ENCODE peak calls at places on chromosomes 4 and X, in five cellular contexts. J, B, U, Y and L are unnamed samples.

GRCh38 chrX:68789966-68790365 is 38.9 kb upstream of the EFNB1 start:
- DNase-seq in J (peak), B (no peak), U (no peak), Y (no peak), L (no peak)

GRCh38 chr4:124423160-124423559 is 289.4 kb downstream of the ANKRD50 start:
- DNase-seq in J (peak), B (no peak), U (peak), Y (no peak), L (no peak)

GRCh38 chr4:171849823-171850222 is 36.6 kb downstream of the GALNTL6 start:
- DNase-seq in J (no peak), B (no peak), U (no peak), Y (no peak), L (no peak)

GRCh38 chr4:119212251-119212963 is at the start of gene USP53:
- DNase-seq in J (peak), B (peak), U (peak), Y (peak), L (peak)

GRCh38 chrX:103791233-103791632 is 14.6 kb downstream of the PLP1 start:
- DNase-seq in J (no peak), B (no peak), U (no peak), Y (no peak), L (no peak)

GRCh38 chrX:129108936-129109335 is 414.4 kb downstream of the SMARCA1 start:
- DNase-seq in J (no peak), B (no peak), U (no peak), Y (no peak), L (no peak)

GRCh38 chrX:101485212-101486064 is at the start of gene ARMCX4:
- DNase-seq in J (no peak), B (peak), U (peak), Y (peak), L (peak)

GRCh38 chr4:53885668-53886067 is 178.7 kb downstream of the CHIC2 start:
- DNase-seq in J (no peak), B (no peak), U (no peak), Y (no peak), L (no peak)

GRCh38 chrX:23792861-23793553 is 10.0 kb downstream of the SAT1 start:
- DNase-seq in J (no peak), B (no peak), U (no peak), Y (no peak), L (no peak)

GRCh38 chr4:18568600-18568999 is 547.0 kb upstream of the LCORL start:
- DNase-seq in J (no peak), B (no peak), U (peak), Y (no peak), L (no peak)

DNA sequence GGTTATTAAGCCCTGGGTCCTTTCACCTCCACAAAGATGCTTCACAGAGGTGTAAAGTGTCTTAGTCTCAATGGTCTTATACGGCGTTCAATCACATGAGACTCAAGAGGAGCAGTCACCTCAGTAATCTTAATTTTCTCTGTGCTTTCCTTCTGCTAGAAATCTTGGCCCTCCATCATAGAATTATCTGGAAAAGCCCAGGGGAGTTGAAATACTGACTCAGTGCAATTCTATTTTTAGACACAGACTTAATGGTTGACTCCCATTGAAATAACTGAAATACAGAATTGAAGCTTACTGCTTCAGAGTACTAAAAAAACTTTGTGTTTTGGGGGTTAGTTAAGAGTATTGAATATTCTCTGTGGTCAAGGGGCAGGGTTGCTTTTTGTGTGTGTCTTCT is 94.5 kb upstream of the IL15 start:
- DNase-seq in J (no peak), B (no peak), U (peak), Y (no peak), L (no peak)
- H2BK12ac ChIP-seq in J (no peak), B (no peak), U (no peak), Y (no peak), L (no peak)

GRCh38 chr4:82983450-82983849 is 27.2 kb downstream of the LIN54 start:
- DNase-seq in J (no peak), B (no peak), U (no peak), Y (no peak), L (no peak)

GRCh38 chr4:82975792-82976191 is 34.8 kb downstream of the LIN54 start:
- DNase-seq in J (no peak), B (no peak), U (peak), Y (no peak), L (no peak)

GRCh38 chr4:82984459-82984858 is 26.2 kb downstream of the LIN54 start:
- DNase-seq in J (no peak), B (no peak), U (peak), Y (no peak), L (no peak)

DNA sequence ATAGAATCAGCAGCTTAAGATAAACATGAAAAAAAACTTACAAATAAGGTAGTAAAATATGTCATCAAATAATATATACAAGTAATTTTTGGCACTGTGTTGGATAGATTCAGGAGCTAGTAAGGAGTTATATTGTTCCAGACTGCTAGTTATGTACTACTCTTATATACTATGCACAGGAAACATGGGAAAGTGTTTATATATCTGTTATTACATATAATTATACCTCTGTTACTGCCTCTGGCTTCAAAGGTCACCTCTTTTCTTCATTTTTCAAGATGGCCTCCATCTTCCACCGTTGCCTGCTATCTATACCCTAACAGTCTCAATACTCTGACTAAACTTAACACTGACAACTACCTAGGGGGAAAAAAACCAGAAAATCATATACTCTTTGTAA is 29.5 kb downstream of the LIN54 start:
- DNase-seq in J (no peak), B (no peak), U (no peak), Y (no peak), L (no peak)
- H2BK12ac ChIP-seq in J (no peak), B (no peak), U (no peak), Y (no peak), L (no peak)

GRCh38 chrX:72305286-72306084 is at the start of gene CITED1:
- DNase-seq in J (no peak), B (peak), U (peak), Y (peak), L (no peak)

GRCh38 chrX:72297953-72298730 is 7.6 kb downstream of the CITED1 start:
- DNase-seq in J (no peak), B (peak), U (no peak), Y (no peak), L (no peak)

GRCh38 chrX:72304877-72305276 is 837 bp downstream of the CITED1 start:
- DNase-seq in J (no peak), B (no peak), U (peak), Y (peak), L (no peak)

GRCh38 chrX:72299891-72300630 is 5.7 kb downstream of the CITED1 start:
- DNase-seq in J (no peak), B (no peak), U (no peak), Y (no peak), L (no peak)

DNA sequence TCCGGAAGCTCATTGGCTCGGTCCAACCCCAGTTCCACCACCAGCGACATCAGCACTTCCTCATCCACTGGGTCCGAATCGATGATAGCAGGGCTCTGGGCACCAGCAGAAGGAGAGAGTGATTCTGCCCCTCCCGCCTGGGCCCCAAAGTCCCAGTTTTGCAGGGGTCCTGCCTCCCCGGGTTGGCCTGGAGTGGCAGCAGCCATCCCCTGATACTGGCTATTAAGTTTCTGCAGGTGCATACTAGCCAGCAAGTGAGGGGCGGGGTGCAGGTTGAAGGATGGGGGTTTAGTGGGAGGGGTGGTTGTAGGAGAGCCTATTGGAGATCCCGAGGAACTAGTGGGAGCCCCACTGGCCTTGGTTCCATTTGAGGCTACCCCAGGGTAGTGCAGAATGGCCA is 3.9 kb downstream of the CITED1 start:
- DNase-seq in J (no peak), B (no peak), U (no peak), Y (no peak), L (no peak)
- H2BK12ac ChIP-seq in J (no peak), B (no peak), U (no peak), Y (no peak), L (no peak)

DNA sequence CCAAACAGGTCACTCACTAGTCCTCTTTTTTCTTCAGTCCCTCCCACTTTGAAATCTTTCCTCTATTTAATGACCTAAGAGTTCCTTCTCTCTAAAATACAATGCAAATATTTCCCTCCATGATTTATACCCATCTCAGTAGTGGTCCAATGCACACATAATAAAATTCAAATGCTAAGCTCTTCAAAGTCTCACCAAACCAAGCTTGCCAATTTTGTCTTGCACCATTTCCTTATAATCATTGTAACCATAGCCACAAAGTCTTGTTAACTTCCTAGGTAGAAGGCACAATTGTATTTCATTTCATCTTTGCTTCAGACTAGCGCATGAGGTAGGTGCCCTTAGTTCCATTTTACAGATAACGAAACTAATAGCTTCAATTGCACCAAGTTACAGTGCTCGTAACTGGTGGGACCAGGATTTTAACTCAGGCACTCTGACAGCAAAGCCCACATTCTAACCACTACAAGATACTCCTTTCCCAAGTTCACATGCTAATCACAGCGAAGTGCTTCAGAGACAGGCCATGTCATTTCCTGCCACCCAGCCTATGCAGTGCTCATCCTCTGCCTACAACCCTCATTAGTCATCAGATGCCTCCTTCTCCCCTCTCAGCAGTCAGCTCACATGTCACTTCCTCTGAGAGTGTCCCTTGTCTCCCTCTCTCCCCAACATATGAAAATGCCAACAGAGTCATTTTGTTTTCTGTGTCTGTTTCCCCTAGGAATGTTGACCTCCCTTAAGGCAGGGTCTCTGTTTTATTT is 66.9 kb upstream of the PPARGC1A start:
- DNase-seq in J (no peak), B (no peak), U (peak), Y (no peak), L (no peak)
- H2BK12ac ChIP-seq in J (no peak), B (no peak), U (no peak), Y (no peak), L (no peak)

DNA sequence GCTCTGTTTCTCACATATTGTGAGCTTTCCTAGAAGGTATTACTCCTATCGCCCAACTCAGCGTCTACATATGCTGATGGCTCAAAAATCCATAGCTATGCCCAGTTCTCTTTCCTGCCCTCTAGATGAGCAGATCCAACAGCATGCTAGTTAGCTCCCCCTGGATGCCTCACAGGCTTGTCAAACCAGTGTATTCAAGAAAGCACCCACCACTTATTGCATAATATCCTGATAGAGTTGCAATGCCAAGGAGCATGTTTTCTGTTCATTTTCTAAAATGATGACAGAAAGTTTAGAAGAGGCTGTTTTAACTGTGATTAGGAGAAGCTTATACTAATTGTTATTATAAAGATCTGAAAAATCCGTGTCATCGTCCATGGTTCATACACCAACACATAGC is 1.9 kb upstream of the PACRGL start:
- DNase-seq in J (no peak), B (no peak), U (peak), Y (no peak), L (no peak)
- H2BK12ac ChIP-seq in J (no peak), B (no peak), U (no peak), Y (no peak), L (no peak)

DNA sequence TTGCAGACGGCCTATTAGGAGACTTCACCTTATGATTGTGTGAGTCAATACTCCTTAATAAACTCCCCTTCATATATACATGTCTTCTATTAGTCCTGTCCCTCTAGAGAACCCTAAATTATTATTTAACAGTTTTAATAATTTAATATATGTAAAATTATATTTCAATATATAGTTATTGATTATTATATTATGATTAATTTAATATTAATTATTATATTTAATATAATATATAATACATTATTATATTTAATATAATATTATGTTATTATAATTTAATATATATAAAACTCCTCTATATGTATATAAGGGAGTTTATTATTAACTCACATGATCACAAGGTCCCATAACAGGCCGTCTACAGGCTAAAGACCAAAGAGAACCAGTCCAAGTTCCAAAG is 533.2 kb downstream of the ARAP2 start:
- DNase-seq in J (no peak), B (no peak), U (no peak), Y (no peak), L (no peak)
- H2BK12ac ChIP-seq in J (no peak), B (no peak), U (no peak), Y (no peak), L (no peak)